ENCODE peak calls at places on chromosome 3, in six cellular contexts. C, M, L, K, F and Y are unnamed samples.

GRCh38 chr3:124926426-124927116 is 8.0 kb downstream of the MUC13 start:
- DNase-seq in C (no peak), K (no peak), M (no peak), L (peak), F (no peak), Y (no peak)

GRCh38 chr3:150736316-150736719 is 26.7 kb downstream of the SIAH2 start:
- DNase-seq in F (no peak), K (no peak), M (no peak), C (no peak), L (peak), Y (no peak)

GRCh38 chr3:54322354-54322753 is 200.0 kb downstream of the CACNA2D3 start:
- DNase-seq in F (peak), M (no peak), L (peak), C (no peak), K (no peak), Y (no peak)

GRCh38 chr3:17204049-17204650 is 319.4 kb downstream of the PLCL2 start:
- DNase-seq in K (no peak), F (no peak), L (no peak), M (no peak), C (no peak), Y (no peak)

GRCh38 chr3:167814441-167814951 is 79.0 kb downstream of the SERPINI1 start:
- DNase-seq in M (no peak), L (peak), K (no peak), F (no peak), C (no peak), Y (no peak)

GRCh38 chr3:188294823-188295487 is 141.0 kb downstream of the LPP start:
- DNase-seq in L (peak), M (no peak), C (no peak), F (no peak), K (no peak), Y (no peak)

GRCh38 chr3:13565581-13566461 is 16.9 kb downstream of the FBLN2 start:
- DNase-seq in M (peak), F (no peak), L (no peak), C (no peak), K (no peak), Y (no peak)

GRCh38 chr3:100709840-100710235 is 544 bp downstream of the TFG start:
- DNase-seq in F (peak), K (no peak), M (peak), L (no peak), C (no peak), Y (peak)

GRCh38 chr3:36923523-36923943 is 21.3 kb downstream of the TRANK1 start:
- DNase-seq in L (no peak), K (no peak), M (no peak), C (no peak), F (peak), Y (no peak)

GRCh38 chr3:49868951-49869454 is 703 bp downstream of the CAMKV start:
- DNase-seq in K (no peak), M (peak), C (no peak), L (no peak), F (peak), Y (no peak)

GRCh38 chr3:130746296-130747039 is at the start of gene PIK3R4:
- DNase-seq in M (peak), K (peak), L (peak), F (peak), C (peak), Y (peak)

GRCh38 chr3:58697552-58697951 is 31.0 kb upstream of the FAM3D start:
- DNase-seq in C (no peak), L (no peak), F (no peak), M (no peak), K (no peak), Y (no peak)

GRCh38 chr3:69385033-69385722 is 710 bp downstream of the FRMD4B start:
- DNase-seq in M (no peak), C (no peak), L (no peak), F (no peak), K (no peak), Y (no peak)

GRCh38 chr3:64276131-64276530 is 50.9 kb upstream of the PRICKLE2 start:
- DNase-seq in L (no peak), C (no peak), F (no peak), K (no peak), M (no peak), Y (no peak)

GRCh38 chr3:5226783-5227182 is 39.3 kb downstream of the EDEM1 start:
- DNase-seq in C (no peak), K (no peak), F (no peak), L (peak), M (no peak), Y (no peak)

GRCh38 chr3:12656193-12656592 is 7.7 kb downstream of the RAF1 start:
- DNase-seq in K (no peak), F (no peak), M (no peak), L (no peak), C (no peak), Y (no peak)

GRCh38 chr3:64888840-64889239 is 201.0 kb upstream of the ADAMTS9 start:
- DNase-seq in M (no peak), F (no peak), K (no peak), L (no peak), C (no peak), Y (no peak)

GRCh38 chr3:124701687-124702086 is 28.6 kb upstream of the UMPS start:
- DNase-seq in L (peak), M (no peak), K (no peak), C (no peak), F (no peak), Y (no peak)

GRCh38 chr3:62686486-62686885 is 188.7 kb downstream of the CADPS start:
- DNase-seq in C (no peak), M (no peak), K (no peak), F (no peak), L (no peak), Y (no peak)

GRCh38 chr3:71310595-71311319 is 272.8 kb downstream of the FOXP1 start:
- DNase-seq in M (no peak), L (peak), C (no peak), F (no peak), K (no peak), Y (no peak)

GRCh38 chr3:86578071-86578470 is 412.9 kb downstream of the VGLL3 start:
- DNase-seq in L (no peak), C (no peak), M (no peak), K (no peak), F (no peak), Y (no peak)

GRCh38 chr3:67018789-67019525 is 20.9 kb downstream of the KBTBD8 start:
- DNase-seq in M (no peak), L (no peak), F (no peak), K (no peak), C (no peak), Y (no peak)

GRCh38 chr3:66480666-66481065 is 20.2 kb downstream of the LRIG1 start:
- DNase-seq in C (peak), M (no peak), K (no peak), L (peak), F (no peak), Y (no peak)

GRCh38 chr3:80152692-80153091 is 384.9 kb upstream of the ROBO1 start:
- DNase-seq in L (no peak), K (no peak), C (no peak), F (no peak), M (no peak), Y (no peak)

GRCh38 chr3:128416578-128417150 is 50.0 kb downstream of the DNAJB8 start:
- DNase-seq in F (no peak), L (peak), K (no peak), C (no peak), M (peak), Y (no peak)

GRCh38 chr3:58899159-58899952 is 150.5 kb downstream of the CFAP20DC start:
- DNase-seq in M (peak), K (no peak), C (peak), F (peak), L (no peak), Y (no peak)

GRCh38 chr3:51385621-51386091 is 565 bp downstream of the MANF start:
- DNase-seq in L (no peak), K (no peak), F (no peak), M (no peak), C (no peak), Y (no peak)
- TF ChIP-seq POLR2A in L (no peak), K (no peak), F (no peak), M (no peak), C (no peak), Y (no peak)

GRCh38 chr3:160448845-160449659 is 534 bp downstream of the TRIM59 start:
- DNase-seq in F (no peak), K (peak), L (no peak), C (no peak), M (no peak), Y (peak)
- TF ChIP-seq TAF1 in F (no peak), K (peak), L (no peak), C (no peak), M (no peak), Y (no peak)

DNA sequence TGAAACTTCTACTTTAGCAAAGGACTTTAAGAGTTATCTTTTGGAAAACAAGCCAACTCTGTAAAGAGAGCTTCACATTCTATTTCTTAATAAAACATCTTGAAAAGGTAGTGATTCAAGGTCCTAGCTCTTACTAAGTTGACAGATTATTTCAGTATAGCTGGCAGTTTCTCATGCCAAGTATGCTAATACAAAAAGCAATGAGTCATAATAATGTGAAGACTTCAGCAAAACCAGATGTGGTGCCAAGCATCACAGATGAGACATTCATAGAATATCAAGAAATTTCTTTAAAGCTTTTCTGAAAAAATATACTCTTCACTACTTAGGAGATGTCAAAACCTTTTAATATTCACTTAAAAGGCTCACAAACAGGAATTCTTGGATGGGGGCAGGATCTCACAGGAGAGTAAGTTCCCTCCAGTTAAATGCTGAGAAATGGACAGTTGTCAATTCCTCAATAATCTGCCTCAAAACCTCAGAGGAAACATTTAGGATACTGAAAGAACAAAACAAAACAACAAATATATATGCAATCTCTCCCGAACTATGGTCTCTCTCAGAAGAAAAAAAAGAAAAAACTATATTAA is 45.6 kb downstream of the DCBLD2 start:
- DNase-seq in F (no peak), L (no peak), M (no peak), K (no peak), C (no peak), Y (no peak)
- TF ChIP-seq POLR2AphosphoS5 in F (no peak), L (no peak), M (no peak), K (no peak), C (no peak), Y (no peak)

GRCh38 chr3:134374791-134375541 is 719 bp upstream of the AMOTL2 start:
- DNase-seq in L (peak), K (no peak), M (no peak), F (peak), C (no peak), Y (no peak)

GRCh38 chr3:134373942-134374790 is at the start of gene AMOTL2:
- DNase-seq in K (peak), C (no peak), F (peak), M (peak), L (peak), Y (peak)

GRCh38 chr3:134371542-134372324 is 2.5 kb downstream of the AMOTL2 start:
- DNase-seq in K (no peak), M (no peak), L (no peak), F (no peak), C (no peak), Y (no peak)

GRCh38 chr3:134372405-134373277 is 1.6 kb downstream of the AMOTL2 start:
- DNase-seq in F (no peak), M (no peak), C (no peak), L (no peak), K (no peak), Y (no peak)

DNA sequence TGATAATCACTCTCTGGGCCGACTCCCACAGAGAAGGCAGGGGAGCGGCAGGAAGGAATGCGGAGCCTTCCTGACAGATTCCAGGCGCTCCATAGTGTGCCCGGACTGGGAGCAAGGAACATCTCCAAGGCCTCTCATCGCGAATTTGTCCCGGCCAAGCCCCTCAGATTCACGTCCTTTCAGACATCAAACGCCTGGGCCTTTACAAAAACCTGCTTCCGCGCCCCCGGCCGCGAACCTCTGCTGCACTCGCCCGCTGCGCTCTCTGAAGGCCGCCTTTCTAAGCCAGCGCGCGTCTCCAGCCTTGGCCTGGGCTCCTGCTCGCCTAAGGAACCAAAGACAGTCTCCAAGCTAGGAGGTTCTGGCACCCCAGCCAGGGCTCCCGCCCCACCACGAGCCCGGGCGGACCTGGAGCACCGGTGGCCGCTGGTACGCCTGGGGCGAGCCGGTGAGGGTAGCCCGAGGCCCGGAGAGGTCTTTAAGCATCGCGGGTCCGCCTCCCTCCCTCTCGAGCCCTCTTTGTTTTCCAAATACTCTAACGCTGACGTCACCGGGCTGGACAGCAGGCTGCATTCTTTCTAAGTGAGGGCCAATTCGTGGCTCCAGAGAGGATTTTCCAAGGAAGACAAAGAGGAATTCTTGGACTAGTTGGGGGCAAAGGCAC is 837 bp downstream of the AMOTL2 start:
- DNase-seq in F (peak), L (peak), K (no peak), C (no peak), M (no peak), Y (no peak)
- TF ChIP-seq POLR2A in F (no peak), L (no peak), K (no peak), C (no peak), M (no peak), Y (no peak)

DNA sequence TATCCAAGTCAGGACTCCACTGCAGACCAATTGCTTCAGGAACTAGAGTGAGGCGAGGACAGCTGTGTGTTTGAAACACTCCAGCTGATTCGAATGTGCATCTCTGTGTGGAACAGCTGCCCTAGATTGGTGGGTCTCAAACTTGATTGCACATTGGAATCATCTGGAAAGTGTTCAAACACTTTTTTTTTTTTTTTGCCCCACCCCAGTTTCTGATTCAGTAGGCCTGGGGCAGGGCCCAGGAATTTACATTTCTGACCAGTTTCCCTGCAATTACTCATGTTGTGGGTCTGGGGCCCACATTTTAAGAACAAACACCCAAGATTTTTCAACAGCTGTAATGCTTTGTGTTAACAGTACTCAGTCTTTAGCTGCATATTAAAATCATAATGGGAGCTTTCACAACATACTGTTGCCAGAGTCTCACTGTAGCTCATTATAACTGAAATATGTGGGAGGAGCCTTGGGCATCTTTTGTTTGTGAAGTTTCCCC is 156.6 kb downstream of the NR1D2 start:
- DNase-seq in F (no peak), K (no peak), L (no peak), M (no peak), C (no peak), Y (no peak)
- TF ChIP-seq TAF1 in F (no peak), K (no peak), L (no peak), M (no peak), C (no peak), Y (no peak)

DNA sequence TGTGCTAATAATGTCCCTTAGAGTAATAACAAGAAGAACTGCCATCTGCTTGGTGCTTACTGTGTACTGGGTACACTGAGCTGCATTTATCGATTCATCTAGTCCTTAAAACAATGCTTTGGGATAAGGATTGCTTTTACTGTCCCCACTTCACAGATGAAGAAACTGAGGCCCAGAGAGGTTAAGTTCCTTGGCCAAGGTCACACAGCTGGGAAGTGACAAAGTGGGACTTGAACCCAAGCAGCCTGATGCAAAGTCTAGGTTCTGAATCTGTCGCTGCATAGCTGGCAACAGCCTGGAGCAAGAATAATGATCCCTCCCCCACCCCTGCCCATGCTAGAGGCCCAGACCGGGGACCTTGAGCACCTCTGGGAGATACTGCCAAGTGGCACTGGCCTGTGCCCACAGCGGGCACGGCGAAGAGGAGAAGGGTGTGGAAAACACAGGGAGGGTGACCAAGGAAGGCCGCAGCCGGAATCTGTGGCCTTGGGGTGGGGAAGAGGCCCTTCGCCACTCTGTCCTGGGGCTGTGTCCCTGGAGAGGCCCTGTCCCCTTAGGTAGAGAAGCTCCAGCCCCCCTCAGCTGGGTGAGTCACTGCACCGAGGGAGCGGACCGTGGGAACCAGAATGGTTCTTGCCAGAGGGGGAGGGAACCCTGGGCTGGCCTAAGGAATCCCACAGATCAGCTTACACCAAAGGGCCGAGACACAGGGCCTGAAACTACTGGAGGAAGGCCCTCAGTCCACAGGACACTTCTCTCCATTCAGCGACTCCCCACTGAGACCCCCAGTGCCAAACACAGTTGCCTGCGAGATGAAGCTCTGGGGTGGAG is 3.5 kb downstream of the PLXND1 start:
- DNase-seq in L (peak), C (no peak), M (peak), F (no peak), K (no peak), Y (no peak)
- TF ChIP-seq POLR2AphosphoS5 in L (no peak), C (no peak), M (no peak), F (no peak), K (no peak), Y (no peak)

GRCh38 chr3:184562875-184563568 is 1.4 kb downstream of the EPHB3 start:
- DNase-seq in K (no peak), L (no peak), M (no peak), F (no peak), C (no peak), Y (no peak)

GRCh38 chr3:184560531-184560930 is 1.1 kb upstream of the EPHB3 start:
- DNase-seq in F (no peak), M (no peak), C (no peak), K (no peak), L (no peak), Y (no peak)

GRCh38 chr3:184562146-184562861 is 719 bp downstream of the EPHB3 start:
- DNase-seq in C (no peak), L (no peak), F (no peak), M (no peak), K (no peak), Y (no peak)

GRCh38 chr3:184560992-184561328 is 625 bp upstream of the EPHB3 start:
- DNase-seq in K (no peak), F (no peak), M (no peak), L (no peak), C (no peak), Y (no peak)

GRCh38 chr3:184561329-184562145 is at the start of gene EPHB3:
- DNase-seq in F (peak), K (peak), C (peak), M (peak), L (peak), Y (peak)
- TF ChIP-seq POLR2A in F (no peak), K (no peak), C (no peak), M (no peak), L (no peak), Y (no peak)